ENCODE peak calls at places on chromosomes 13 and 19, in six cellular contexts. F, K, G, H, J and C are unnamed samples.

GRCh38 chr19:14237011-14237941 is 31.3 kb upstream of the ADGRL1 start:
- DNase-seq in F (no peak), K (no peak), G (no peak), H (no peak), J (no peak), C (no peak)

GRCh38 chr13:74132768-74133656 is 1.2 kb downstream of the KLF12 start:
- DNase-seq in F (peak; percentile 2), K (peak; percentile 38), G (no peak), H (no peak), J (no peak), C (peak; percentile 50)

GRCh38 chr13:28499579-28499978 is 4.7 kb upstream of the FLT1 start:
- DNase-seq in F (no peak), K (no peak), G (no peak), H (no peak), J (no peak), C (no peak)

GRCh38 chr13:49791753-49792549 is 531 bp downstream of the KPNA3 start:
- DNase-seq in F (peak; percentile 29), K (peak; percentile 50), G (no peak), H (peak; percentile 52), J (no peak), C (no peak)

GRCh38 chr19:55702131-55702627 is 27.2 kb downstream of the EPN1 start:
- DNase-seq in F (no peak), K (no peak), G (no peak), H (peak; percentile 86), J (no peak), C (no peak)

GRCh38 chr13:46490129-46490528 is 62.8 kb upstream of the LRCH1 start:
- DNase-seq in F (no peak), K (no peak), G (no peak), H (no peak), J (no peak), C (no peak)

GRCh38 chr19:31138077-31138476 is 211.2 kb downstream of the TSHZ3 start:
- DNase-seq in F (no peak), K (no peak), G (no peak), H (no peak), J (no peak), C (no peak)

GRCh38 chr13:73607489-73608156 is 526.6 kb downstream of the KLF12 start:
- DNase-seq in F (no peak), K (no peak), G (no peak), H (no peak), J (peak; percentile 24), C (no peak)

GRCh38 chr19:10961763-10962536 is 1.1 kb downstream of the SMARCA4 start:
- DNase-seq in F (no peak), K (no peak), G (no peak), H (peak; percentile 33), J (no peak), C (peak; percentile 44)

GRCh38 chr19:1019980-1020867 is 699 bp downstream of the TMEM259 start:
- DNase-seq in F (no peak), K (no peak), G (no peak), H (peak; percentile 55), J (no peak), C (peak; percentile 30)

GRCh38 chr19:45076029-45076850 is at the start of gene ZNF296:
- DNase-seq in F (peak; percentile 84), K (peak; percentile 91), G (no peak), H (peak; percentile 93), J (peak; percentile 75), C (peak; percentile 44)

GRCh38 chr19:49157445-49158224 is at the start of gene TRPM4:
- DNase-seq in F (peak; percentile 84), K (peak; percentile 97), G (peak; percentile 54), H (peak; percentile 96), J (peak; percentile 61), C (peak; percentile 73)

GRCh38 chr13:45086484-45086883 is 33.8 kb upstream of the GTF2F2 start:
- DNase-seq in F (no peak), K (no peak), G (no peak), H (no peak), J (no peak), C (no peak)

GRCh38 chr19:32302778-32303177 is 42.6 kb upstream of the ZNF507 start:
- DNase-seq in F (no peak), K (no peak), G (no peak), H (no peak), J (no peak), C (no peak)

GRCh38 chr13:50208826-50209335 is 193.6 kb downstream of the KCNRG start:
- DNase-seq in F (peak; percentile 54), K (peak; percentile 45), G (peak; percentile 9), H (peak; percentile 89), J (peak; percentile 12), C (peak; percentile 77)

DNA sequence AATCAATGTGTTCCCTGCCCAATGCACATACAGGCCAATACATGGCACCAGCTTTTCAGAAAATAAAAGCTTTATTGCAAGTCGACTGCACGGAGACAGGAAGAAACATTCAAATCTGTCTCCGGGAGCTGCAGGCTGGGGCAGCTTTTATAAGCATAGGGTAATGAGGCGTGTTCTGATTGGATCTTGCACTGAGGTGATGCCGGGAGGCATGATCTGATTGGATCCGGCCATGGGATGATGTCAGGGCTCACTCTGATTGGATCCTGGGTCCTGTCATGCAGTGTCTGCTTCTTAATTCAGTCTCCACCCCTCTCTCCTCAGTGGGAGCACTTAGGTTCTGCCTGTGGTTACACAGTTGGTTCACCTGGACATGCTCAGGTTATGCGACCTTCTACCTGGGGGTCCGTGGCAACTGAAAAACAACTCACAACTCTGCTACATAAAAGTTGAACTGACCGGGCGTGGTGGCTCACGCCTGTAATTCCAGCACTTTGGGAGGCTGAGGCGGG is 11.8 kb upstream of the FBN3 start:
- DNase-seq in F (peak; percentile 58), K (peak; percentile 56), G (no peak), H (peak; percentile 81), J (peak; percentile 65), C (no peak)
- TF ChIP-seq JUN in F (no peak), K (no peak), G (no peak), H (no peak), J (no peak), C (no peak)

DNA sequence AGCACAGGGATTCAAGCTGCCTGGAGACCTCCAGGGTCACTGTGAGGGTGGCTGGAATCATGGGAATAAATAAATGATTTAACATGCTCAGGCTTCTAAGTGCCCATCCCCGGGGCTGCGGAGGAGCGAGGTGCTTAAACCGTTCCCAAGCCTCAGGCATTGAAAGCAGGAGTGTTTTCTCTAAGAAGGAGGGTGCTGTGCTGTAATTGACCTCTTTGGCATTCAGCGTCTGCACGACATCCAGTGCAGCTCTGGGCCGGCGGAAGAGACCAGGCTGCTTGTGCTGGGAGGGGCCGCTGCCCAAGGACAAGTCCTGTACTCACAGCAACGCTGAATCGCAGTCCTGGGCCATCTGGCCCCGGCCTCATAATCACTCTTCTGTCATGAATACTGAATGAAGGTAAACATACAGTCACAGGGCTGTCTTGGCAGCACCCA is 24.9 kb downstream of the GPR42 start:
- DNase-seq in F (no peak), K (peak; percentile 24), G (no peak), H (no peak), J (peak; percentile 65), C (no peak)
- TF ChIP-seq JUN in F (no peak), K (no peak), G (no peak), H (no peak), J (no peak), C (no peak)

GRCh38 chr19:2476451-2477140 is 669 bp downstream of the GADD45B start:
- DNase-seq in F (peak; percentile 57), K (peak; percentile 67), G (no peak), H (no peak), J (no peak), C (peak; percentile 66)
- TF ChIP-seq JUN in F (no peak), K (no peak), G (no peak), H (no peak), J (no peak), C (no peak)

GRCh38 chr13:47594833-47595232 is 406.2 kb downstream of the SUCLA2 start:
- DNase-seq in F (peak; percentile 18), K (no peak), G (peak; percentile 2), H (peak; percentile 4), J (no peak), C (no peak)
- TF ChIP-seq JUN in F (no peak), K (no peak), G (no peak), H (no peak), J (no peak), C (no peak)

GRCh38 chr13:33380487-33381079 is 95.0 kb upstream of the STARD13 start:
- DNase-seq in F (no peak), K (no peak), G (no peak), H (no peak), J (peak; percentile 82), C (no peak)

GRCh38 chr13:33381906-33382305 is 96.4 kb upstream of the STARD13 start:
- DNase-seq in F (no peak), K (no peak), G (no peak), H (no peak), J (no peak), C (no peak)

GRCh38 chr13:33379597-33379996 is 94.0 kb upstream of the STARD13 start:
- DNase-seq in F (no peak), K (peak; percentile 18), G (no peak), H (no peak), J (peak; percentile 43), C (peak; percentile 58)

GRCh38 chr13:33388254-33388998 is 102.9 kb upstream of the STARD13 start:
- DNase-seq in F (peak; percentile 14), K (no peak), G (no peak), H (peak; percentile 2), J (no peak), C (no peak)

DNA sequence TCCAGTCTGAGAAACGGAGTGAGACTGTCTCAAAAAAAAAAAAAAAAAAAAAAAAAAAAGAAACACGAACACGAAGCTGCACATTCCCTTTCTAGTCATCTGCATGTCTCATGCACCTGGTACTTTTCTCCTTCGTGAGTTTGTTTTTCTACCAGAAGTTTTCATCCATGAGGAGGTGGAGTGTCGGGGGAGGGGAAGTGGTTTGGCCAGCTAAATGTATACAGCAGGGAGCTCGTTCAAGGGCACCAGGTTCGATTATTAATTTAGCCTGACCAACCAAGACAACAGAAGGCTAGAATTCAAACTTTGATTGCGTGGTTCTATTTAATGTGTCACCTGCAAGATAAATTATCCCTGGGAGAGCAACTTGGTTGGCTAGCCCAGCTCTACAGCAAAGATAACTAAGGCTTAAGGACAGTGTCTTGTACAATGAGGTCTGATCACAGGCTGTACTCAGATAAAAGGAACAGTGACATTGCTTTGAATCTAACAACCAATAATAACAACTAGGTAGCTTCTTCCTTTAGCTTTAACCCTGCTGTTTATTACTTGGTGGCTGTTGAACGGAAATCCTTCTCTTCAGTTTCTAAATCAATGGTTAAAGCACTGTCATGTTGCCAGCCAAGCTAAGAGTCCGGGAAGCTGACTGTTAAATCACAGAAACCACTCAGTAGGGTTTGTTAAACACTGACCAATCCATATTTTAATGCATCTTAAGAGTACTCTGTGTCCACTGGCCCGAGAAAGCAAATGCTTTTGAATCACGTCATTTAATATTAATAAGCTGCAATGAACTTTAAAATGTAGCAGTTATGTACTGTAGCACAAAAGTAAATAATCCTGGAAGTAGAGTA is 98.4 kb upstream of the STARD13 start:
- DNase-seq in F (no peak), K (no peak), G (no peak), H (no peak), J (no peak), C (no peak)
- TF ChIP-seq JUN in F (no peak), K (no peak), G (no peak), H (no peak), J (no peak), C (no peak)

GRCh38 chr13:51524846-51525566 is 59.3 kb upstream of the WDFY2 start:
- DNase-seq in F (no peak), K (no peak), G (no peak), H (no peak), J (no peak), C (no peak)
- TF ChIP-seq JUN in F (no peak), K (no peak), G (no peak), H (no peak), J (no peak), C (no peak)